ENCODE peak calls at places on chromosome 5, in seven cellular contexts. One of them, this sample, is unnamed.
A peak's percentile ranks its signal among the peaks of the same experiment; 100 is the strongest.

GRCh38 chr5:132819468-132819867 is 6.4 kb downstream of the SOWAHA start:
- DNase-seq in A549: no peak
- DNase-seq in spleen: no peak
- DNase-seq in foreskin fibroblast: no peak
- DNase-seq in HFFc6: no peak
- DNase-seq in coronary artery: no peak
- DNase-seq in esophagus squamous epithelium: no peak
- DNase-seq in this sample: no peak

GRCh38 chr5:173583384-173583783 is 33.1 kb downstream of the BOD1 start:
- DNase-seq in A549: no peak
- DNase-seq in spleen: no peak
- DNase-seq in foreskin fibroblast: no peak
- DNase-seq in HFFc6: no peak
- DNase-seq in coronary artery: peak; percentile 1
- DNase-seq in esophagus squamous epithelium: no peak
- DNase-seq in this sample: no peak

GRCh38 chr5:172833691-172834569 is at the start of gene ERGIC1:
- DNase-seq in A549: peak; percentile 84
- DNase-seq in spleen: peak; percentile 97
- DNase-seq in foreskin fibroblast: peak; percentile 95
- DNase-seq in HFFc6: peak; percentile 71
- DNase-seq in coronary artery: peak; percentile 90
- DNase-seq in esophagus squamous epithelium: no peak
- DNase-seq in this sample: peak; percentile 91

GRCh38 chr5:77066823-77067442 is 20.2 kb downstream of the ZBED3 start:
- DNase-seq in A549: no peak
- DNase-seq in spleen: no peak
- DNase-seq in foreskin fibroblast: peak; percentile 91
- DNase-seq in HFFc6: peak; percentile 34
- DNase-seq in coronary artery: no peak
- DNase-seq in esophagus squamous epithelium: no peak
- DNase-seq in this sample: no peak

GRCh38 chr5:17154211-17154996 is 63.0 kb upstream of the BASP1 start:
- DNase-seq in A549: peak; percentile 72
- DNase-seq in spleen: no peak
- DNase-seq in foreskin fibroblast: peak; percentile 70
- DNase-seq in HFFc6: peak; percentile 86
- DNase-seq in coronary artery: no peak
- DNase-seq in esophagus squamous epithelium: no peak
- DNase-seq in this sample: no peak

GRCh38 chr5:55307383-55308253 is at the start of the genes DHX29 and MTREX:
- DNase-seq in A549: peak; percentile 92
- DNase-seq in spleen: peak; percentile 97
- DNase-seq in foreskin fibroblast: peak; percentile 97
- DNase-seq in HFFc6: peak; percentile 90
- DNase-seq in coronary artery: peak; percentile 95
- DNase-seq in esophagus squamous epithelium: peak; percentile 66
- DNase-seq in this sample: peak; percentile 96

GRCh38 chr5:165334186-165334585 is 1828.8 kb downstream of the MAT2B start:
- DNase-seq in A549: no peak
- DNase-seq in spleen: no peak
- DNase-seq in foreskin fibroblast: no peak
- DNase-seq in HFFc6: no peak
- DNase-seq in coronary artery: no peak
- DNase-seq in esophagus squamous epithelium: no peak
- DNase-seq in this sample: no peak

GRCh38 chr5:134432677-134433359 is 21.1 kb upstream of the CDKN2AIPNL start:
- DNase-seq in A549: no peak
- DNase-seq in spleen: peak; percentile 34
- DNase-seq in foreskin fibroblast: no peak
- DNase-seq in HFFc6: no peak
- DNase-seq in coronary artery: no peak
- DNase-seq in esophagus squamous epithelium: no peak
- DNase-seq in this sample: no peak

GRCh38 chr5:1724822-1725602 is 74.6 kb downstream of the MRPL36 start:
- DNase-seq in A549: no peak
- DNase-seq in spleen: no peak
- DNase-seq in foreskin fibroblast: peak; percentile 48
- DNase-seq in HFFc6: no peak
- DNase-seq in coronary artery: peak; percentile 53
- DNase-seq in esophagus squamous epithelium: no peak
- DNase-seq in this sample: peak; percentile 83

GRCh38 chr5:146884230-146884629 is 5.7 kb upstream of the PPP2R2B start:
- DNase-seq in A549: no peak
- DNase-seq in spleen: no peak
- DNase-seq in foreskin fibroblast: no peak
- DNase-seq in HFFc6: no peak
- DNase-seq in coronary artery: no peak
- DNase-seq in esophagus squamous epithelium: no peak
- DNase-seq in this sample: no peak

GRCh38 chr5:181100121-181101015 is 30.6 kb downstream of the OR2V1 start:
- DNase-seq in A549: no peak
- DNase-seq in spleen: no peak
- DNase-seq in foreskin fibroblast: peak; percentile 58
- DNase-seq in HFFc6: no peak
- DNase-seq in coronary artery: no peak
- DNase-seq in esophagus squamous epithelium: no peak
- DNase-seq in this sample: peak; percentile 83

GRCh38 chr5:68565427-68565826 is 349.9 kb downstream of the PIK3R1 start:
- DNase-seq in A549: no peak
- DNase-seq in spleen: no peak
- DNase-seq in foreskin fibroblast: no peak
- DNase-seq in HFFc6: no peak
- DNase-seq in coronary artery: no peak
- DNase-seq in esophagus squamous epithelium: no peak
- DNase-seq in this sample: no peak

GRCh38 chr5:147712024-147712423 is 70.5 kb downstream of the JAKMIP2 start:
- DNase-seq in A549: no peak
- DNase-seq in spleen: no peak
- DNase-seq in foreskin fibroblast: no peak
- DNase-seq in HFFc6: no peak
- DNase-seq in coronary artery: no peak
- DNase-seq in esophagus squamous epithelium: no peak
- DNase-seq in this sample: no peak

GRCh38 chr5:103890313-103890712 is 327.7 kb upstream of the NUDT12 start:
- DNase-seq in A549: no peak
- DNase-seq in spleen: no peak
- DNase-seq in foreskin fibroblast: no peak
- DNase-seq in HFFc6: no peak
- DNase-seq in coronary artery: no peak
- DNase-seq in esophagus squamous epithelium: no peak
- DNase-seq in this sample: no peak

GRCh38 chr5:172117977-172118701 is 69.9 kb downstream of the STK10 start:
- DNase-seq in A549: no peak
- DNase-seq in spleen: no peak
- DNase-seq in foreskin fibroblast: no peak
- DNase-seq in HFFc6: no peak
- DNase-seq in coronary artery: no peak
- DNase-seq in esophagus squamous epithelium: no peak
- DNase-seq in this sample: no peak

GRCh38 chr5:68189613-68190012 is 25.9 kb upstream of the PIK3R1 start:
- DNase-seq in A549: no peak
- DNase-seq in spleen: no peak
- DNase-seq in foreskin fibroblast: no peak
- DNase-seq in HFFc6: no peak
- DNase-seq in coronary artery: no peak
- DNase-seq in esophagus squamous epithelium: no peak
- DNase-seq in this sample: no peak

GRCh38 chr5:88675758-88676636 is 207.0 kb downstream of the MEF2C start:
- DNase-seq in A549: peak; percentile 61
- DNase-seq in spleen: no peak
- DNase-seq in foreskin fibroblast: peak; percentile 71
- DNase-seq in HFFc6: no peak
- DNase-seq in coronary artery: no peak
- DNase-seq in esophagus squamous epithelium: no peak
- DNase-seq in this sample: no peak

GRCh38 chr5:178511173-178511572 is 79.0 kb downstream of the COL23A1 start:
- DNase-seq in A549: no peak
- DNase-seq in spleen: no peak
- DNase-seq in foreskin fibroblast: no peak
- DNase-seq in HFFc6: no peak
- DNase-seq in coronary artery: no peak
- DNase-seq in esophagus squamous epithelium: no peak
- DNase-seq in this sample: no peak

GRCh38 chr5:42953061-42953460 is 87.1 kb downstream of the ANXA2R start:
- DNase-seq in A549: no peak
- DNase-seq in spleen: no peak
- DNase-seq in foreskin fibroblast: peak; percentile 52
- DNase-seq in HFFc6: no peak
- DNase-seq in coronary artery: no peak
- DNase-seq in esophagus squamous epithelium: no peak
- DNase-seq in this sample: no peak

GRCh38 chr5:81751836-81752643 is 1.1 kb upstream of the SSBP2 start:
- DNase-seq in A549: no peak
- DNase-seq in spleen: no peak
- DNase-seq in foreskin fibroblast: peak; percentile 49
- DNase-seq in HFFc6: no peak
- DNase-seq in coronary artery: no peak
- DNase-seq in esophagus squamous epithelium: peak; percentile 44
- DNase-seq in this sample: no peak

DNA sequence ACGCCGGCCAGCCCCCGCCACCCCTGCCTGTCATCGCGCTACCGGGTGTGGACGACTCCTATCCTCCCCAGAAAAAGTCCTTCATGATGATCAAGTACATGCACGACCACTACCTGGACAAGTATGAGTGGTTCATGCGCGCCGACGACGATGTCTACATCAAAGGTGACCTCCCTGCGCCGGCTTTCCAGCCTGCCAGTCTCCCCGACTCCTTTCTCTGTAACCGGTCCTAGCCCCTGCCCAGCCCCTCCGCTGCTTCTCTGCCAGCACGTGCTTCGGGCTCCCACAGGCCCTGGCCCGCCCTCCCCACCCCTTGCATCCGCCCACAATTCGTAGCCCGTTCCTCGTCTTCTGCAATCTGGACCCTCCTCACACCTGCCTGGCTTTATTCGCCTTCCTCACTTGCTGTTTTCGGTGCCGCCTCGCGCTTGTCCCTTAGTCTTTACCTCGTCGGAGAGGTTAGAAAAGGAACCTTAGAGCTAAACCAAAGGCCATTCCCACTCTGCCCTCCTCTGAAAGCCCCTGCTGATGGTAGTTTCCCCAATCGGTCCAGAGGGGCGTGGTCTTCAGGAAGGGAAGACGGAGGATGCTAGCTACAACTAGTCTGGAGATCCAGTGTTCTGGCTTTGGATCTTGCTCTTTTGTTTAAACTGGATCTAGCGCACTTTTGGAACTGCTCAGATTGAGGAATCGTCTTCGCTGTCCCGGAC is 1.4 kb downstream of the CHSY3 start:
- DNase-seq in A549: peak; percentile 6
- DNase-seq in spleen: no peak
- DNase-seq in foreskin fibroblast: no peak
- DNase-seq in HFFc6: no peak
- DNase-seq in coronary artery: peak; percentile 74
- DNase-seq in esophagus squamous epithelium: no peak
- DNase-seq in this sample: no peak
- TF ChIP-seq CTCF in A549: no peak
- TF ChIP-seq CTCF in spleen: no peak
- TF ChIP-seq CTCF in foreskin fibroblast: no peak
- TF ChIP-seq CTCF in HFFc6: no peak
- TF ChIP-seq CTCF in coronary artery: no peak
- TF ChIP-seq CTCF in esophagus squamous epithelium: no peak
- TF ChIP-seq CTCF in this sample: no peak

GRCh38 chr5:7398596-7399260 is 2.8 kb downstream of the ADCY2 start:
- DNase-seq in A549: no peak
- DNase-seq in spleen: no peak
- DNase-seq in foreskin fibroblast: no peak
- DNase-seq in HFFc6: no peak
- DNase-seq in coronary artery: no peak
- DNase-seq in esophagus squamous epithelium: no peak
- DNase-seq in this sample: no peak

GRCh38 chr5:7397935-7398334 is 2.0 kb downstream of the ADCY2 start:
- DNase-seq in A549: no peak
- DNase-seq in spleen: no peak
- DNase-seq in foreskin fibroblast: no peak
- DNase-seq in HFFc6: no peak
- DNase-seq in coronary artery: no peak
- DNase-seq in esophagus squamous epithelium: no peak
- DNase-seq in this sample: no peak

GRCh38 chr5:7395432-7396168 is at the start of gene ADCY2:
- DNase-seq in A549: no peak
- DNase-seq in spleen: no peak
- DNase-seq in foreskin fibroblast: no peak
- DNase-seq in HFFc6: no peak
- DNase-seq in coronary artery: no peak
- DNase-seq in esophagus squamous epithelium: no peak
- DNase-seq in this sample: no peak

GRCh38 chr5:7396169-7397004 is 449 bp downstream of the ADCY2 start:
- DNase-seq in A549: no peak
- DNase-seq in spleen: no peak
- DNase-seq in foreskin fibroblast: peak; percentile 19
- DNase-seq in HFFc6: no peak
- DNase-seq in coronary artery: no peak
- DNase-seq in esophagus squamous epithelium: no peak
- DNase-seq in this sample: no peak

DNA sequence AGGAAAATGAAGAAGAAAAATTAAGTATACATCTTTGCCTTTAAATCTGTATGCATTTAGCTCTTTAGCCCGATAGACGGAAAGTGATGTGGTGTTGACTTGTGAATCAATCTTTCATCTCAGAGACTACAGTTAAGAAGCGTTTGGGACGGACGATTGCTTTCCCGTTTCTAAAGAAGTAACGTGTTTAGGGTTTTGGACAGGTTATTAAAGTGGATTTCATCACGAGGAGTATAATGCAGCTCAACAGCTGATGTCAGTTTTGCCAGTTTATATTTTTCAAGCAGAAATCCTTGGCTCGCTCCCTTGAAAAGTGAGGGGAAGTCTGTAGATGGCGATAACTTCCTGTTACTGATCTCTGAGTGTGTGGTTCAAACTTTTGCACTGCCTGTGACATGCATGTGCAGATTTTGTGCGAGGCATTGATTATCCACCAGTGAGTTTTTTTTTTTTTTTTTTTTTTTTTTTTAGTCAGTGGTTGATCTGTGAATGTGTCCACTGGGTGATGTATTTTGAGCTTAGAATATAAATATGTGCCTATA is 1.1 kb downstream of the ADCY2 start:
- DNase-seq in A549: no peak
- DNase-seq in spleen: no peak
- DNase-seq in foreskin fibroblast: peak; percentile 3
- DNase-seq in HFFc6: no peak
- DNase-seq in coronary artery: no peak
- DNase-seq in esophagus squamous epithelium: no peak
- DNase-seq in this sample: no peak
- TF ChIP-seq CTCF in A549: no peak
- TF ChIP-seq CTCF in spleen: no peak
- TF ChIP-seq CTCF in foreskin fibroblast: no peak
- TF ChIP-seq CTCF in HFFc6: no peak
- TF ChIP-seq CTCF in coronary artery: no peak
- TF ChIP-seq CTCF in esophagus squamous epithelium: no peak
- TF ChIP-seq CTCF in this sample: no peak

GRCh38 chr5:169415948-169416347 is 115.0 kb upstream of the SLIT3 start:
- DNase-seq in A549: no peak
- DNase-seq in spleen: no peak
- DNase-seq in foreskin fibroblast: no peak
- DNase-seq in HFFc6: no peak
- DNase-seq in coronary artery: no peak
- DNase-seq in esophagus squamous epithelium: no peak
- DNase-seq in this sample: no peak
- TF ChIP-seq CTCF in A549: no peak
- TF ChIP-seq CTCF in spleen: no peak
- TF ChIP-seq CTCF in foreskin fibroblast: no peak
- TF ChIP-seq CTCF in HFFc6: no peak
- TF ChIP-seq CTCF in coronary artery: no peak
- TF ChIP-seq CTCF in esophagus squamous epithelium: no peak
- TF ChIP-seq CTCF in this sample: no peak

GRCh38 chr5:149552038-149552494 is 827 bp upstream of the CSNK1A1 start:
- DNase-seq in A549: no peak
- DNase-seq in spleen: no peak
- DNase-seq in foreskin fibroblast: no peak
- DNase-seq in HFFc6: no peak
- DNase-seq in coronary artery: no peak
- DNase-seq in esophagus squamous epithelium: no peak
- DNase-seq in this sample: no peak
- TF ChIP-seq CTCF in A549: no peak
- TF ChIP-seq CTCF in spleen: no peak
- TF ChIP-seq CTCF in foreskin fibroblast: no peak
- TF ChIP-seq CTCF in HFFc6: peak; percentile 5
- TF ChIP-seq CTCF in coronary artery: no peak
- TF ChIP-seq CTCF in esophagus squamous epithelium: no peak
- TF ChIP-seq CTCF in this sample: no peak